ENCODE peak calls at places on chromosomes 12 and 14, in ten cellular contexts. One of them, this sample, is unnamed.

GRCh38 chr14:103404032-103404918 is 19.1 kb downstream of the MARK3 start:
- DNase-seq in iris pigment epithelial cell: peak
- DNase-seq in HS-5: no peak
- DNase-seq in cardiac fibroblast: peak
- DNase-seq in AG09309: no peak
- DNase-seq in colonic mucosa: no peak
- DNase-seq in EH: peak
- DNase-seq in SJSA1: no peak
- DNase-seq in endothelial cell: no peak
- DNase-seq in anterior cingulate cortex: no peak
- DNase-seq in this sample: no peak

GRCh38 chr14:41303506-41303905 is 303.2 kb upstream of the LRFN5 start:
- DNase-seq in iris pigment epithelial cell: no peak
- DNase-seq in SJSA1: no peak
- DNase-seq in cardiac fibroblast: no peak
- DNase-seq in endothelial cell: no peak
- DNase-seq in anterior cingulate cortex: no peak
- DNase-seq in EH: no peak
- DNase-seq in colonic mucosa: no peak
- DNase-seq in HS-5: no peak
- DNase-seq in AG09309: no peak
- DNase-seq in this sample: no peak

GRCh38 chr12:61854902-61855301 is 405.3 kb upstream of the USP15 start:
- DNase-seq in iris pigment epithelial cell: no peak
- DNase-seq in cardiac fibroblast: peak
- DNase-seq in colonic mucosa: no peak
- DNase-seq in HS-5: no peak
- DNase-seq in EH: no peak
- DNase-seq in endothelial cell: no peak
- DNase-seq in SJSA1: no peak
- DNase-seq in anterior cingulate cortex: no peak
- DNase-seq in AG09309: no peak
- DNase-seq in this sample: no peak

GRCh38 chr14:99179506-99179905 is 92.5 kb downstream of the BCL11B start:
- DNase-seq in SJSA1: no peak
- DNase-seq in EH: no peak
- DNase-seq in endothelial cell: no peak
- DNase-seq in colonic mucosa: no peak
- DNase-seq in AG09309: no peak
- DNase-seq in HS-5: no peak
- DNase-seq in anterior cingulate cortex: no peak
- DNase-seq in iris pigment epithelial cell: no peak
- DNase-seq in cardiac fibroblast: no peak
- DNase-seq in this sample: no peak

GRCh38 chr14:89214221-89214965 is 202.6 kb downstream of the FOXN3 start:
- DNase-seq in endothelial cell: no peak
- DNase-seq in SJSA1: no peak
- DNase-seq in AG09309: no peak
- DNase-seq in HS-5: no peak
- DNase-seq in cardiac fibroblast: no peak
- DNase-seq in anterior cingulate cortex: peak
- DNase-seq in EH: no peak
- DNase-seq in iris pigment epithelial cell: no peak
- DNase-seq in colonic mucosa: peak
- DNase-seq in this sample: no peak

GRCh38 chr14:21068521-21069387 is 1.4 kb upstream of the ARHGEF40 start:
- DNase-seq in colonic mucosa: peak
- DNase-seq in anterior cingulate cortex: peak
- DNase-seq in AG09309: no peak
- DNase-seq in EH: peak
- DNase-seq in endothelial cell: peak
- DNase-seq in SJSA1: peak
- DNase-seq in HS-5: no peak
- DNase-seq in cardiac fibroblast: peak
- DNase-seq in iris pigment epithelial cell: peak
- DNase-seq in this sample: peak

GRCh38 chr12:127245009-127245408 is 1022.0 kb upstream of the TMEM132C start:
- DNase-seq in iris pigment epithelial cell: peak
- DNase-seq in SJSA1: no peak
- DNase-seq in cardiac fibroblast: peak
- DNase-seq in HS-5: no peak
- DNase-seq in AG09309: no peak
- DNase-seq in colonic mucosa: no peak
- DNase-seq in endothelial cell: no peak
- DNase-seq in anterior cingulate cortex: no peak
- DNase-seq in EH: peak
- DNase-seq in this sample: no peak

GRCh38 chr14:105859717-105860614 is 333.6 kb downstream of the TMEM121 start:
- DNase-seq in cardiac fibroblast: no peak
- DNase-seq in SJSA1: no peak
- DNase-seq in EH: no peak
- DNase-seq in iris pigment epithelial cell: no peak
- DNase-seq in endothelial cell: no peak
- DNase-seq in AG09309: no peak
- DNase-seq in HS-5: no peak
- DNase-seq in colonic mucosa: no peak
- DNase-seq in anterior cingulate cortex: no peak
- DNase-seq in this sample: no peak

GRCh38 chr14:96083667-96084320 is 44.6 kb downstream of the C14orf132 start:
- DNase-seq in SJSA1: no peak
- DNase-seq in AG09309: no peak
- DNase-seq in anterior cingulate cortex: no peak
- DNase-seq in iris pigment epithelial cell: no peak
- DNase-seq in EH: no peak
- DNase-seq in endothelial cell: no peak
- DNase-seq in colonic mucosa: no peak
- DNase-seq in cardiac fibroblast: no peak
- DNase-seq in HS-5: no peak
- DNase-seq in this sample: no peak

GRCh38 chr14:67335781-67336180 is 23.8 kb downstream of the ATP6V1D start:
- DNase-seq in anterior cingulate cortex: no peak
- DNase-seq in HS-5: no peak
- DNase-seq in SJSA1: no peak
- DNase-seq in EH: peak
- DNase-seq in iris pigment epithelial cell: peak
- DNase-seq in colonic mucosa: no peak
- DNase-seq in endothelial cell: peak
- DNase-seq in AG09309: no peak
- DNase-seq in cardiac fibroblast: peak
- DNase-seq in this sample: peak

GRCh38 chr12:70060634-70061033 is 182.6 kb upstream of the CNOT2 start:
- DNase-seq in HS-5: no peak
- DNase-seq in endothelial cell: no peak
- DNase-seq in colonic mucosa: no peak
- DNase-seq in SJSA1: no peak
- DNase-seq in AG09309: no peak
- DNase-seq in cardiac fibroblast: no peak
- DNase-seq in iris pigment epithelial cell: no peak
- DNase-seq in EH: no peak
- DNase-seq in anterior cingulate cortex: no peak
- DNase-seq in this sample: no peak

GRCh38 chr12:109512608-109513007 is 35.2 kb downstream of the UBE3B start:
- DNase-seq in AG09309: no peak
- DNase-seq in EH: no peak
- DNase-seq in anterior cingulate cortex: no peak
- DNase-seq in cardiac fibroblast: no peak
- DNase-seq in colonic mucosa: no peak
- DNase-seq in HS-5: no peak
- DNase-seq in SJSA1: no peak
- DNase-seq in endothelial cell: no peak
- DNase-seq in iris pigment epithelial cell: peak
- DNase-seq in this sample: no peak

GRCh38 chr12:92445253-92446081 is 257.3 kb upstream of the PLEKHG7 start:
- DNase-seq in AG09309: no peak
- DNase-seq in cardiac fibroblast: peak
- DNase-seq in HS-5: no peak
- DNase-seq in colonic mucosa: no peak
- DNase-seq in EH: no peak
- DNase-seq in anterior cingulate cortex: no peak
- DNase-seq in SJSA1: no peak
- DNase-seq in iris pigment epithelial cell: no peak
- DNase-seq in endothelial cell: no peak
- DNase-seq in this sample: no peak

GRCh38 chr12:13196302-13196921 is at the start of gene EMP1:
- DNase-seq in HS-5: peak
- DNase-seq in cardiac fibroblast: peak
- DNase-seq in EH: peak
- DNase-seq in SJSA1: peak
- DNase-seq in colonic mucosa: peak
- DNase-seq in endothelial cell: no peak
- DNase-seq in anterior cingulate cortex: no peak
- DNase-seq in AG09309: peak
- DNase-seq in iris pigment epithelial cell: peak
- DNase-seq in this sample: peak

GRCh38 chr14:51545396-51545795 is 106.3 kb upstream of the FRMD6 start:
- DNase-seq in cardiac fibroblast: no peak
- DNase-seq in EH: no peak
- DNase-seq in iris pigment epithelial cell: no peak
- DNase-seq in endothelial cell: no peak
- DNase-seq in anterior cingulate cortex: no peak
- DNase-seq in HS-5: no peak
- DNase-seq in SJSA1: peak
- DNase-seq in AG09309: no peak
- DNase-seq in colonic mucosa: no peak
- DNase-seq in this sample: no peak

GRCh38 chr14:67837011-67837624 is 17.5 kb downstream of the RAD51B start:
- DNase-seq in iris pigment epithelial cell: peak
- DNase-seq in colonic mucosa: peak
- DNase-seq in HS-5: peak
- DNase-seq in endothelial cell: peak
- DNase-seq in EH: peak
- DNase-seq in SJSA1: peak
- DNase-seq in AG09309: peak
- DNase-seq in anterior cingulate cortex: no peak
- DNase-seq in cardiac fibroblast: peak
- DNase-seq in this sample: peak

GRCh38 chr12:94898388-94898787 is 105.1 kb downstream of the NDUFA12 start:
- DNase-seq in endothelial cell: peak
- DNase-seq in anterior cingulate cortex: no peak
- DNase-seq in AG09309: no peak
- DNase-seq in cardiac fibroblast: peak
- DNase-seq in colonic mucosa: no peak
- DNase-seq in SJSA1: no peak
- DNase-seq in EH: no peak
- DNase-seq in iris pigment epithelial cell: peak
- DNase-seq in HS-5: no peak
- DNase-seq in this sample: no peak

GRCh38 chr14:68741839-68742470 is 50.9 kb downstream of the ZFP36L1 start:
- DNase-seq in colonic mucosa: no peak
- DNase-seq in iris pigment epithelial cell: no peak
- DNase-seq in AG09309: no peak
- DNase-seq in endothelial cell: no peak
- DNase-seq in HS-5: no peak
- DNase-seq in SJSA1: no peak
- DNase-seq in EH: no peak
- DNase-seq in anterior cingulate cortex: no peak
- DNase-seq in cardiac fibroblast: no peak
- DNase-seq in this sample: no peak

GRCh38 chr14:34233619-34234018 is 228.4 kb downstream of the SPTSSA start:
- DNase-seq in anterior cingulate cortex: no peak
- DNase-seq in EH: no peak
- DNase-seq in cardiac fibroblast: no peak
- DNase-seq in AG09309: no peak
- DNase-seq in SJSA1: no peak
- DNase-seq in HS-5: no peak
- DNase-seq in endothelial cell: no peak
- DNase-seq in iris pigment epithelial cell: no peak
- DNase-seq in colonic mucosa: no peak
- DNase-seq in this sample: no peak

GRCh38 chr14:32399920-32400319 is 70.8 kb downstream of the AKAP6 start:
- DNase-seq in AG09309: no peak
- DNase-seq in colonic mucosa: no peak
- DNase-seq in cardiac fibroblast: no peak
- DNase-seq in HS-5: no peak
- DNase-seq in anterior cingulate cortex: no peak
- DNase-seq in SJSA1: no peak
- DNase-seq in EH: no peak
- DNase-seq in endothelial cell: no peak
- DNase-seq in iris pigment epithelial cell: no peak
- DNase-seq in this sample: no peak

GRCh38 chr12:3161861-3162260 is 84.7 kb downstream of the TSPAN9 start:
- DNase-seq in colonic mucosa: no peak
- DNase-seq in cardiac fibroblast: no peak
- DNase-seq in anterior cingulate cortex: no peak
- DNase-seq in EH: no peak
- DNase-seq in endothelial cell: no peak
- DNase-seq in HS-5: no peak
- DNase-seq in AG09309: no peak
- DNase-seq in SJSA1: no peak
- DNase-seq in iris pigment epithelial cell: no peak
- DNase-seq in this sample: peak

GRCh38 chr14:59483360-59483759 is 848 bp downstream of the L3HYPDH start:
- DNase-seq in anterior cingulate cortex: no peak
- DNase-seq in SJSA1: peak
- DNase-seq in iris pigment epithelial cell: peak
- DNase-seq in HS-5: peak
- DNase-seq in AG09309: no peak
- DNase-seq in endothelial cell: no peak
- DNase-seq in colonic mucosa: peak
- DNase-seq in cardiac fibroblast: peak
- DNase-seq in EH: peak
- DNase-seq in this sample: peak

GRCh38 chr12:106773286-106773685 is 1.2 kb upstream of the RIC8B start:
- DNase-seq in SJSA1: no peak
- DNase-seq in EH: no peak
- DNase-seq in endothelial cell: no peak
- DNase-seq in HS-5: no peak
- DNase-seq in iris pigment epithelial cell: no peak
- DNase-seq in cardiac fibroblast: no peak
- DNase-seq in anterior cingulate cortex: no peak
- DNase-seq in colonic mucosa: no peak
- DNase-seq in AG09309: no peak
- DNase-seq in this sample: peak

GRCh38 chr12:48925218-48925871 is at the start of gene FKBP11:
- DNase-seq in HS-5: no peak
- DNase-seq in cardiac fibroblast: peak
- DNase-seq in EH: peak
- DNase-seq in endothelial cell: peak
- DNase-seq in colonic mucosa: peak
- DNase-seq in SJSA1: peak
- DNase-seq in iris pigment epithelial cell: peak
- DNase-seq in anterior cingulate cortex: peak
- DNase-seq in AG09309: no peak
- DNase-seq in this sample: peak

GRCh38 chr14:91834571-91834970 is 32.8 kb downstream of the TC2N start:
- DNase-seq in endothelial cell: no peak
- DNase-seq in colonic mucosa: no peak
- DNase-seq in EH: no peak
- DNase-seq in SJSA1: no peak
- DNase-seq in cardiac fibroblast: no peak
- DNase-seq in anterior cingulate cortex: no peak
- DNase-seq in AG09309: no peak
- DNase-seq in iris pigment epithelial cell: no peak
- DNase-seq in HS-5: no peak
- DNase-seq in this sample: no peak

GRCh38 chr14:25050494-25051170 is 685 bp upstream of the STXBP6 start:
- DNase-seq in colonic mucosa: no peak
- DNase-seq in cardiac fibroblast: peak
- DNase-seq in HS-5: peak
- DNase-seq in anterior cingulate cortex: no peak
- DNase-seq in endothelial cell: no peak
- DNase-seq in EH: peak
- DNase-seq in iris pigment epithelial cell: peak
- DNase-seq in SJSA1: no peak
- DNase-seq in AG09309: peak
- DNase-seq in this sample: peak

GRCh38 chr14:90140298-90140955 is 78.6 kb downstream of the KCNK13 start:
- DNase-seq in iris pigment epithelial cell: peak
- DNase-seq in AG09309: no peak
- DNase-seq in anterior cingulate cortex: no peak
- DNase-seq in endothelial cell: no peak
- DNase-seq in EH: peak
- DNase-seq in colonic mucosa: no peak
- DNase-seq in HS-5: no peak
- DNase-seq in SJSA1: peak
- DNase-seq in cardiac fibroblast: peak
- DNase-seq in this sample: peak

GRCh38 chr12:114013601-114014345 is 47.6 kb upstream of the RBM19 start:
- DNase-seq in anterior cingulate cortex: no peak
- DNase-seq in cardiac fibroblast: peak
- DNase-seq in iris pigment epithelial cell: peak
- DNase-seq in endothelial cell: peak
- DNase-seq in SJSA1: no peak
- DNase-seq in colonic mucosa: no peak
- DNase-seq in AG09309: peak
- DNase-seq in EH: peak
- DNase-seq in HS-5: no peak
- DNase-seq in this sample: peak